ENCODE peak calls at places on chromosome X, in four cellular contexts. C is endothelial cell; S is stimulated activated CD4-positive, alpha-beta T cell treated with anti-CD3 and anti-CD28 coated beads, Interleukin-2, amount 100 ng/mL, for 48 hours; G is NCI-H510A treated with DMSO at 0.1 percent for 48 hours. D is an unnamed sample.

GRCh38 chrX:150291014-150291413 is 72.1 kb upstream of the MAMLD1 start:
- DNase-seq in G (no peak), C (no peak), S (no peak), D (no peak)

GRCh38 chrX:123291623-123292022 is 107.5 kb downstream of the GRIA3 start:
- DNase-seq in S (no peak), G (no peak), C (no peak), D (no peak)

GRCh38 chrX:150581093-150581775 is 12.8 kb downstream of the MTM1 start:
- DNase-seq in G (no peak), S (no peak), C (no peak), D (no peak)

GRCh38 chrX:66018585-66019309 is 21.1 kb downstream of the VSIG4 start:
- DNase-seq in C (no peak), S (no peak), G (no peak), D (no peak)

GRCh38 chrX:2710496-2710895 is 19.4 kb downstream of the CD99 start:
- DNase-seq in G (no peak), S (peak), C (no peak), D (no peak)

GRCh38 chrX:1933964-1934363 is 319.1 kb downstream of the ASMT start:
- DNase-seq in G (no peak), S (no peak), C (no peak), D (no peak)

GRCh38 chrX:12950851-12951589 is 23.9 kb upstream of the TMSB4X start:
- DNase-seq in S (peak), G (no peak), C (peak), D (peak)

GRCh38 chrX:69124108-69124507 is 41.1 kb downstream of the PJA1 start:
- DNase-seq in S (no peak), C (no peak), G (no peak), D (no peak)

GRCh38 chrX:16633754-16634153 is 16.2 kb upstream of the S100G start:
- DNase-seq in C (no peak), G (no peak), S (no peak), D (no peak)

GRCh38 chrX:84873176-84873575 is 130.5 kb upstream of the APOOL start:
- DNase-seq in S (no peak), C (no peak), G (no peak), D (no peak)

GRCh38 chrX:45596190-45596808 is 395.6 kb upstream of the DIPK2B start:
- DNase-seq in C (no peak), S (no peak), G (no peak), D (no peak)

GRCh38 chrX:252421-253291 is 28.5 kb upstream of the PLCXD1 start:
- DNase-seq in S (no peak), C (no peak), G (no peak), D (no peak)

GRCh38 chrX:7435822-7436221 is 287.9 kb upstream of the PUDP start:
- DNase-seq in C (no peak), G (no peak), S (no peak), D (no peak)

GRCh38 chrX:49191033-49191871 is 5.1 kb upstream of the PRICKLE3 start:
- DNase-seq in S (peak), C (peak), G (peak), D (peak)

GRCh38 chrX:119817130-119817690 is 25.8 kb upstream of the RPL39 start:
- DNase-seq in S (no peak), C (no peak), G (no peak), D (no peak)

GRCh38 chrX:53435997-53436396 is 1.8 kb upstream of the HSD17B10 start:
- DNase-seq in S (peak), C (peak), G (peak), D (peak)

GRCh38 chrX:47707031-47707780 is 48.2 kb upstream of the UXT start:
- DNase-seq in S (no peak), C (no peak), G (no peak), D (no peak)

GRCh38 chrX:114626323-114626722 is 42.4 kb downstream of the HTR2C start:
- DNase-seq in C (no peak), S (no peak), G (peak), D (no peak)

GRCh38 chrX:56795309-56795868 is 66.3 kb downstream of the NBDY start:
- DNase-seq in S (no peak), C (no peak), G (no peak), D (no peak)

GRCh38 chrX:150848914-150849365 is 49.5 kb downstream of the CD99L2 start:
- DNase-seq in G (peak), S (no peak), C (no peak), D (no peak)

GRCh38 chrX:111823068-111823467 is 52.9 kb upstream of the TRPC5OS start:
- DNase-seq in C (peak), G (no peak), S (no peak), D (peak)

GRCh38 chrX:40248822-40249221 is 151.1 kb upstream of the BCOR start:
- DNase-seq in C (no peak), G (no peak), S (no peak), D (no peak)

GRCh38 chrX:109856974-109857373 is 123.9 kb upstream of the ACSL4 start:
- DNase-seq in C (no peak), G (peak), S (no peak), D (no peak)

GRCh38 chrX:45731448-45731847 is 530.8 kb upstream of the DIPK2B start:
- DNase-seq in C (no peak), S (no peak), G (no peak), D (no peak)

D was measured in H9.